ENCODE peak calls at places on chromosome 12, in eight cellular contexts. A is aorta, Q is heart right ventricle, J is dorsolateral prefrontal cortex, E is BE2C, G is right lobe of liver, X is body of pancreas, K is tibial artery. U is an unnamed sample. For H3K27me3, the result is how much of the 10 kb centered on the place peaks cover.

GRCh38 chr12:91974541-91974940 is 171.1 kb downstream of the BTG1 start:
- DNase-seq in A (no peak), Q (no peak), J (no peak), E (peak), G (no peak), X (no peak), K (no peak), U (no peak)

GRCh38 chr12:18165422-18165871 is 75.5 kb upstream of the RERGL start:
- DNase-seq in A (no peak), Q (no peak), J (no peak), E (no peak), G (no peak), X (no peak), K (no peak), U (no peak)

GRCh38 chr12:101010881-101011280 is 199.2 kb downstream of the SLC5A8 start:
- DNase-seq in A (no peak), Q (no peak), J (no peak), E (no peak), G (no peak), X (no peak), K (no peak), U (no peak)

GRCh38 chr12:118060301-118061010 is 523 bp downstream of the WSB2 start:
- DNase-seq in A (peak), Q (peak), J (peak), E (peak), G (peak), X (peak), K (peak), U (peak)

GRCh38 chr12:123265851-123266678 is 5.6 kb downstream of the CDK2AP1 start:
- DNase-seq in A (no peak), Q (no peak), J (no peak), E (no peak), G (no peak), X (no peak), K (no peak), U (peak)

GRCh38 chr12:54028324-54029201 is at the start of gene HOXC6:
- DNase-seq in A (no peak), Q (no peak), J (no peak), E (peak), G (no peak), X (no peak), K (peak), U (peak)

GRCh38 chr12:93025145-93026103 is 96.3 kb upstream of the EEA1 start:
- DNase-seq in A (no peak), Q (no peak), J (no peak), E (peak), G (no peak), X (no peak), K (no peak), U (no peak)

GRCh38 chr12:75812341-75813018 is 219.1 kb downstream of the PHLDA1 start:
- DNase-seq in A (no peak), Q (no peak), J (no peak), E (peak), G (no peak), X (no peak), K (no peak), U (peak)

GRCh38 chr12:131872154-131873046 is 22.0 kb upstream of the ULK1 start:
- DNase-seq in A (no peak), Q (no peak), J (peak), E (peak), G (no peak), X (no peak), K (no peak), U (peak)

GRCh38 chr12:14216405-14217294 is 148.8 kb upstream of the ATF7IP start:
- DNase-seq in A (no peak), Q (no peak), J (no peak), E (no peak), G (no peak), X (no peak), K (no peak), U (no peak)

GRCh38 chr12:26121841-26122680 is 2.8 kb downstream of the BHLHE41 start:
- DNase-seq in A (peak), Q (peak), J (no peak), E (peak), G (no peak), X (peak), K (peak), U (peak)

GRCh38 chr12:104873374-104873773 is 84.7 kb downstream of the SLC41A2 start:
- DNase-seq in A (no peak), Q (no peak), J (no peak), E (no peak), G (no peak), X (no peak), K (no peak), U (no peak)

GRCh38 chr12:52171950-52172512 is 19.8 kb downstream of the KRT80 start:
- DNase-seq in A (no peak), Q (no peak), J (no peak), E (peak), G (no peak), X (peak), K (no peak), U (peak)

GRCh38 chr12:45351921-45352670 is 136.2 kb downstream of the ANO6 start:
- DNase-seq in A (no peak), Q (no peak), J (no peak), E (no peak), G (no peak), X (no peak), K (no peak), U (no peak)

GRCh38 chr12:30859226-30859625 is 67.3 kb upstream of the TSPAN11 start:
- DNase-seq in A (no peak), Q (no peak), J (no peak), E (no peak), G (no peak), X (no peak), K (no peak), U (no peak)

GRCh38 chr12:59657266-59657665 is 61.4 kb downstream of the SLC16A7 start:
- DNase-seq in A (no peak), Q (no peak), J (no peak), E (no peak), G (no peak), X (no peak), K (no peak), U (no peak)

GRCh38 chr12:29551879-29552278 is 54.4 kb upstream of the OVCH1 start:
- DNase-seq in A (no peak), Q (no peak), J (no peak), E (no peak), G (no peak), X (no peak), K (no peak), U (no peak)

GRCh38 chr12:108724054-108724889 is 7.0 kb downstream of the CORO1C start:
- DNase-seq in A (no peak), Q (no peak), J (no peak), E (peak), G (no peak), X (no peak), K (no peak), U (no peak)

GRCh38 chr12:131491887-131492490 is 218.9 kb upstream of the SFSWAP start:
- DNase-seq in A (no peak), Q (no peak), J (no peak), E (no peak), G (no peak), X (no peak), K (no peak), U (no peak)

GRCh38 chr12:21257172-21257571 is 77.5 kb downstream of the SLCO1A2 start:
- DNase-seq in A (no peak), Q (no peak), J (no peak), E (no peak), G (no peak), X (no peak), K (no peak), U (no peak)

GRCh38 chr12:21248679-21249078 is 86.0 kb downstream of the SLCO1A2 start:
- DNase-seq in A (no peak), Q (no peak), J (no peak), E (no peak), G (no peak), X (no peak), K (no peak), U (no peak)

DNA sequence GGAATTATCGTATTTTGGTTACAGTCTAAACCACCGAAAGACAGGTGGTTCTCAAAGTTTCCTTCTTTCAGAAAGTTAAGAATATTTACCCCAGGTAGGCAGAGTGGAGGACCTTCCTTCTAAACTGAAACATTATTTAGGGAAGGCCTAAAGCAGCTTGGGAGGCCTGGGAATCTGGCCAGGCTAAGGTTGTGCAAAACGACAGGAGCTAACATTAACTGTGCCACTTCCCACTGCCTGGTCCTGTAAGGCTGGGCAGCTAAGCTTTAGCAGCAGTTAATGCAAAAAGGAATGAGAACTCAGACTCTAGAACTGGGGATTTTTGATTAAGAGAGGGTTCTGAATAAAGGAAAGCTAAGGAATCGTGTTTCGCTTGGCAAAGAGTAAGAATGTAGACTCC is 82.6 kb downstream of the SLCO1A2 start:
- DNase-seq in A (no peak), Q (peak), J (no peak), E (no peak), G (no peak), X (no peak), K (no peak), U (no peak)
- H3K27me3 ChIP-seq in A (under half), Q (under half), J (under half), E (under half), G (under half), X (under half), K (under half), U (under half)

DNA sequence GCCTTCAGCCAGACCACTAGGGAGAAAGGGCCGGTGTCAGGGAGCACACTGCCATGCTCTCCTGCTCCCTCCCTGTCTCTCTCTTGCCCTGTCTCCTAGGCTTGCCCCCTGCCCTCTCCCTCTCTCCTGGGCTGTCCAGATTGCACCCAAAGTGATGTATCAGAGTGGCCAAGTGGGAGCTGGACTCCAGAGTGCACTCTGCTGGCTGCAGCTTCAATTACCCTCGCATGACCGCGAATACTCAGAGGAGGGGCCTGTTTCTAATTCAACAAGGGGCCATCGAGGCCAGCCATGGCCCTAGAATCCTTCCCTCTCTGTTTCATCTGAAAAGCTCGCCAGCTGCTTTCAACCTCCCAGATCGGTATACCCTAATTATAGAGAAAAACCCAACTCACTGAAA is 206.4 kb upstream of the FKBP4 start:
- DNase-seq in A (peak), Q (no peak), J (peak), E (no peak), G (no peak), X (no peak), K (no peak), U (peak)
- H3K27me3 ChIP-seq in A (under half), Q (under half), J (under half), E (under half), G (under half), X (under half), K (under half), U (under half)

GRCh38 chr12:22115711-22116110 is 69.7 kb downstream of the CMAS start:
- DNase-seq in A (no peak), Q (no peak), J (no peak), E (no peak), G (no peak), X (no peak), K (no peak), U (no peak)

GRCh38 chr12:22121224-22121623 is 75.2 kb downstream of the CMAS start:
- DNase-seq in A (no peak), Q (no peak), J (no peak), E (no peak), G (peak), X (peak), K (no peak), U (peak)

GRCh38 chr12:22118206-22118605 is 72.2 kb downstream of the CMAS start:
- DNase-seq in A (no peak), Q (no peak), J (no peak), E (no peak), G (no peak), X (no peak), K (no peak), U (no peak)

GRCh38 chr12:22117551-22117950 is 71.5 kb downstream of the CMAS start:
- DNase-seq in A (no peak), Q (no peak), J (no peak), E (no peak), G (no peak), X (no peak), K (no peak), U (no peak)

DNA sequence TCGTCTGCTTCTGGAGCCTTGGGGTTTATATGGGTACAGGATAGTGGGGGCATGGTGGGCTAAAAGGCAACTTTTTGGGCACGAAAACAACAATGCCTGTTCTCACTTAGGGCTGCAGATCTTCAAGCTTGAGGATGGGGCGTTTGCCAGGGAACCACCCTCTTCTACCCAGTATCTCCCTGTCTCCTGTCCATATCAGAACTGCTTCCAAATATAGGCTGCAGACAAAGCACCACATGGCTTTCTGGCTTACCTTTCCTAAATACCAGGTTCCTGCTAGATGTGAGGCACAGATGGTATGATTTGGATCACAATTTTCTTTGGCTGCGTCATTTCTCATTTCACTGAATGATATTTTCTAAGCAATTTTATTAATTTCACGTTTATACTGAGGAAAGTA is 70.4 kb downstream of the CMAS start:
- DNase-seq in A (no peak), Q (no peak), J (no peak), E (no peak), G (no peak), X (no peak), K (no peak), U (no peak)
- H3K27me3 ChIP-seq in A (under half), Q (under half), J (under half), E (under half), G (under half), X (under half), K (under half), U (under half)

GRCh38 chr12:113709456-113709855 is 237.8 kb upstream of the LHX5 start:
- DNase-seq in A (no peak), Q (no peak), J (no peak), E (no peak), G (no peak), X (no peak), K (no peak), U (no peak)

GRCh38 chr12:113713156-113713555 is 241.5 kb upstream of the LHX5 start:
- DNase-seq in A (no peak), Q (no peak), J (no peak), E (no peak), G (no peak), X (no peak), K (no peak), U (no peak)

DNA sequence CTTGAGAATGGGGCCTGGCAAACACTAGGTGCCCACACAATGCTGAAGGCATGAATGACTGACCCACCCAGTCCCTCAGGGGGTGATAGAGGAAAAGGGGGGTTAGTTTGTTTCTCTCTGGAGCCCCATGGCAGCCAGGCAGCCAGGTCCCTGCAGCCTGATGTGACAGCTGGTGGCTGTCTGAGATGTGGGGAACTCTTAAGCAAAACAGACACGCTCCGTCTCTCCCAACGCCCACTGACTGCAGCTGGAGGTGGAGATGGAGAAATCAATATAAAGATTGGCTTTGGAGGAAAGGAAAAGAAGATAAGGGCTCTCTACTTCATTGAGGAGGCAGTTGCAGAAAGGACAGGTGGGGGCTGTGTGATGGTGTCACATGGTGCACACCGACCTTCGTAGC is 240.8 kb upstream of the LHX5 start:
- DNase-seq in A (no peak), Q (no peak), J (no peak), E (no peak), G (no peak), X (no peak), K (no peak), U (no peak)
- H3K27me3 ChIP-seq in A (under half), Q (under half), J (under half), E (under half), G (under half), X (under half), K (under half), U (under half)

DNA sequence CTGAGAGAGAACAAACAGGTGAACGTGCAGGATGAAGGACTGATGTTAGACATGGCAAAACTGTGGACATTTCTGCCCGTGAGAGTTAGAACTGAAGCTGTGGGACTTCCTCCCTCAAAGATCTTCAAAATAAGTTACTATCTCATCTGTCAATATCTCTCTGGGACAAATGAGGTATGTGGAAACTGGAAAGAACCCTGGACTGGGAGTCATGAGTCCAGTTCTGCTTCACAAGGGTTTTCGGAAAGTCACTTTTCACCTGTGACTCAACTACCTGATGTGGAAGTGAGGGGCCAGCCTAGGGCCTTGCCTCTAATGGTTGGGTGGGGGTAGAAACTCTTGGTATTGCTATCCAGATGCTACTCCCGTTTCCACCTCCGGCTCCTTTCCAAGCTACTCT is 47.3 kb downstream of the RAB35 start:
- DNase-seq in A (peak), Q (no peak), J (no peak), E (no peak), G (no peak), X (no peak), K (no peak), U (no peak)
- H3K27me3 ChIP-seq in A (under half), Q (under half), J (under half), E (under half), G (under half), X (under half), K (under half), U (under half)

GRCh38 chr12:49664591-49665146 is 41.3 kb downstream of the PRPF40B start:
- DNase-seq in A (peak), Q (no peak), J (no peak), E (peak), G (no peak), X (no peak), K (no peak), U (no peak)

GRCh38 chr12:49661191-49661590 is 37.8 kb downstream of the PRPF40B start:
- DNase-seq in A (no peak), Q (no peak), J (no peak), E (no peak), G (no peak), X (no peak), K (no peak), U (no peak)

GRCh38 chr12:49664167-49664566 is 40.8 kb downstream of the PRPF40B start:
- DNase-seq in A (peak), Q (no peak), J (no peak), E (no peak), G (no peak), X (no peak), K (no peak), U (no peak)

GRCh38 chr12:49665384-49665783 is 41.8 kb downstream of the FMNL3 start:
- DNase-seq in A (peak), Q (no peak), J (no peak), E (no peak), G (no peak), X (no peak), K (no peak), U (no peak)

GRCh38 chr12:49662998-49663843 is 39.9 kb downstream of the PRPF40B start:
- DNase-seq in A (peak), Q (peak), J (no peak), E (peak), G (peak), X (peak), K (peak), U (peak)
- H3K27me3 ChIP-seq in A (under half), Q (under half), J (under half), E (under half), G (under half), X (under half), K (under half), U (under half)

DNA sequence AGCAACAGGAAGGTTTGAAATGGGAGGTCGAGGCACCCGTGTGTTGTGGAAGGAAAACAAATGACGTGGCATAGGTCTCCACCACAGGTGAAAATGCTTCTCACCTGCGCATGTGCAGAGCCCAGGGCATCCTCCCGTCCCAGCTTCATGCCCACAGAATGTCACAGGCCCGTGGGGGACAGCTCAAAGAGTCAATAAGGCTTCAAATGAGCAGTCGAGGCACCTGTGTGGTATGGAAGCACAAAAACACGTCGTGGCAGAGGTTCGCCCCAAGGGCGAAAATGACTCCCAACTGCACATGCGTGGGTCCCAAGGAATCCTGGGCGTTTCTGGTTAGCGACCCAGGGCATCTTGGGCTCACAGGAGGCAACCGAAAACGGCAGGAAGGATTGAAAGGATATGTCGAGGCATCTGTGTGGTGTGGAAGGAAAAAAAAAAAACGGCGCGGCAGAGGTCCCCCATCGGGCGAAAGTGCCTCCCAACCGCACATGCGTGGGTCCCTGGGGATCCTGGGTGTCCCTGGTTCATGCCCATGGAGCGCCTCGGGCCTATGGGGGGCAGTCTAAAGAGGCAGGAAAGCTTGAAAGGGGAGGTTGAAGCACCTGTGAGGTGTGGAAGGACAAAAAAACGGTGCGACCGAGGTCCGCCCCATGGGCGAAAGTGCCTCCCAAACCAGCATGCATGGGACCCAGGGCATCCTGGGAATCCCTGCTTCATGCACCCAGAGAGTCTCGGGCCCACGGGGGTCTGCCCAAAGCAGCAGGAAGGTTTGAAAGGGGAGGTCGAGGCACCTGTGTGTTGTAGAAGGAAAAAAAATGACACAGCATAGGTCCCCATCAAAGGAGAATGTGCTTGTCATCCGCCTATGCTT is 578.5 kb downstream of the ALG10 start:
- DNase-seq in A (peak), Q (no peak), J (peak), E (no peak), G (peak), X (no peak), K (peak), U (no peak)
- H3K27me3 ChIP-seq in A (under half), Q (under half), J (under half), E (under half), G (under half), X (under half), K (under half), U (under half)